ENCODE peak calls at places on chromosomes 16 and 17, in six cellular contexts. A is PC-9, J is pancreas, Q is transverse colon, N is cardiac muscle cell, M is right lobe of liver. P is an unnamed sample.

GRCh38 chr17:42041619-42042018 is 8.8 kb downstream of the C17orf113 start:
- DNase-seq in J (no peak), Q (no peak), N (no peak), M (no peak), A (no peak), P (no peak)

GRCh38 chr16:86408685-86409084 is 101.6 kb upstream of the FOXF1 start:
- DNase-seq in A (no peak), M (no peak), Q (no peak), J (no peak), N (no peak), P (no peak)

GRCh38 chr17:28547096-28547622 is 5.3 kb downstream of the UNC119 start:
- DNase-seq in Q (no peak), J (no peak), M (no peak), A (no peak), N (no peak), P (peak)

GRCh38 chr16:78641463-78641862 is 542.0 kb downstream of the WWOX start:
- DNase-seq in A (no peak), J (no peak), Q (no peak), M (no peak), N (no peak), P (no peak)

GRCh38 chr17:70581459-70581858 is 412.1 kb downstream of the KCNJ2 start:
- DNase-seq in M (no peak), Q (no peak), A (no peak), N (no peak), J (no peak), P (no peak)

GRCh38 chr16:89155184-89155679 is 16.3 kb upstream of the CDH15 start:
- DNase-seq in J (no peak), A (no peak), M (no peak), N (peak), Q (peak), P (no peak)

GRCh38 chr16:89970011-89970410 is 21.5 kb downstream of the DEF8 start:
- DNase-seq in M (no peak), J (no peak), A (no peak), N (no peak), Q (no peak), P (no peak)

GRCh38 chr16:23060458-23061320 is 88.6 kb downstream of the USP31 start:
- DNase-seq in A (peak), M (peak), N (peak), J (peak), Q (peak), P (peak)

GRCh38 chr17:9670596-9670995 is 25.3 kb downstream of the USP43 start:
- DNase-seq in Q (no peak), N (no peak), M (no peak), J (no peak), A (no peak), P (no peak)

GRCh38 chr16:82031116-82032084 is 3.7 kb upstream of the HSD17B2 start:
- DNase-seq in A (no peak), M (peak), J (no peak), Q (no peak), N (peak), P (no peak)

GRCh38 chr17:42409467-42410351 is 13.3 kb downstream of the CAVIN1 start:
- DNase-seq in J (no peak), M (no peak), A (peak), Q (peak), N (peak), P (no peak)

GRCh38 chr17:75970011-75970523 is 8.9 kb downstream of the ACOX1 start:
- DNase-seq in J (no peak), Q (no peak), M (no peak), A (peak), N (peak), P (no peak)

GRCh38 chr17:3594056-3594810 is 15.0 kb downstream of the TRPV1 start:
- DNase-seq in N (peak), J (no peak), M (no peak), Q (no peak), A (no peak), P (no peak)

GRCh38 chr17:17836818-17837379 is at the start of gene SREBF1:
- DNase-seq in J (peak), A (peak), M (peak), Q (peak), N (peak), P (peak)

GRCh38 chr17:82274134-82275020 is 877 bp upstream of the CSNK1D start:
- DNase-seq in Q (no peak), M (no peak), N (no peak), A (no peak), J (no peak), P (no peak)

GRCh38 chr17:37643829-37644228 is 583 bp upstream of the DDX52 start:
- DNase-seq in M (no peak), A (no peak), N (peak), J (peak), Q (no peak), P (no peak)

GRCh38 chr17:27408891-27409290 is 47.4 kb upstream of the KSR1 start:
- DNase-seq in N (peak), J (no peak), Q (no peak), A (no peak), M (no peak), P (no peak)

GRCh38 chr17:66255112-66255511 is 25.9 kb upstream of the APOH start:
- DNase-seq in M (no peak), N (peak), A (peak), Q (no peak), J (no peak), P (no peak)

GRCh38 chr17:14901376-14901775 is 363.8 kb downstream of the PMP22 start:
- DNase-seq in J (no peak), N (no peak), A (no peak), Q (no peak), M (no peak), P (no peak)

GRCh38 chr17:8057691-8058114 is 18.8 kb downstream of the ALOX15B start:
- DNase-seq in A (peak), N (peak), M (no peak), Q (no peak), J (peak), P (no peak)

DNA sequence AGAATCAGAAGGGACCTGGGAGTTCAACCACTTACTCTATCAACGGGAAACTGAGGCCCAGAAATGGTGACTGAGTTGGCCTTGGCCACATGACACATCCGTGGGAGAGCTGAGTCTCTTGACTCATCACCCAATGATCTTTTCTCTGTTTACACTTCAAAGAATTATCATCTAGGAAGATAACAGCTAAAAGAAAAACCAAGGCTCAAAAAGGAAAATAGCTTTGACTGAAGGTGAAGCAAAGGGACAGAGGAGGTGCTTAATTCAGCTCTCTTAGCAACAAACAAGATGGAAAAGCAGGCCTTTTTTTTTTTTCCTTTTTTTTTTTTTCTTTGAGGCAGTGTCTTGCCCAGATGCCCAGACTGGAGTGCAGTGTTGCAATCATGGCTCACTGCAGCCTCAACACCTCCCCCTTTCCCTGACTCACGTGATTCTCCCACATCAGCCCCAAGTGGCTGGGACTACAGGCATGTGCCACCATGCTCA is 16.7 kb downstream of the ERCC4 start:
- DNase-seq in A (peak), Q (no peak), J (peak), M (peak), N (peak), P (no peak)
- H3K4me3 ChIP-seq in A (no peak), Q (no peak), J (no peak), M (no peak), N (no peak), P (no peak)

GRCh38 chr17:45784293-45784582 is at the start of gene CRHR1:
- DNase-seq in A (no peak), N (no peak), M (no peak), J (no peak), Q (no peak), P (no peak)

GRCh38 chr17:45783593-45784292 is 377 bp upstream of the CRHR1 start:
- DNase-seq in N (peak), J (peak), Q (no peak), A (no peak), M (no peak), P (no peak)

GRCh38 chr17:45780921-45781320 is 3.2 kb upstream of the CRHR1 start:
- DNase-seq in Q (no peak), A (no peak), N (no peak), M (no peak), J (no peak), P (no peak)

GRCh38 chr17:45784583-45785372 is 658 bp downstream of the CRHR1 start:
- DNase-seq in Q (no peak), J (peak), A (no peak), M (no peak), N (peak), P (no peak)

DNA sequence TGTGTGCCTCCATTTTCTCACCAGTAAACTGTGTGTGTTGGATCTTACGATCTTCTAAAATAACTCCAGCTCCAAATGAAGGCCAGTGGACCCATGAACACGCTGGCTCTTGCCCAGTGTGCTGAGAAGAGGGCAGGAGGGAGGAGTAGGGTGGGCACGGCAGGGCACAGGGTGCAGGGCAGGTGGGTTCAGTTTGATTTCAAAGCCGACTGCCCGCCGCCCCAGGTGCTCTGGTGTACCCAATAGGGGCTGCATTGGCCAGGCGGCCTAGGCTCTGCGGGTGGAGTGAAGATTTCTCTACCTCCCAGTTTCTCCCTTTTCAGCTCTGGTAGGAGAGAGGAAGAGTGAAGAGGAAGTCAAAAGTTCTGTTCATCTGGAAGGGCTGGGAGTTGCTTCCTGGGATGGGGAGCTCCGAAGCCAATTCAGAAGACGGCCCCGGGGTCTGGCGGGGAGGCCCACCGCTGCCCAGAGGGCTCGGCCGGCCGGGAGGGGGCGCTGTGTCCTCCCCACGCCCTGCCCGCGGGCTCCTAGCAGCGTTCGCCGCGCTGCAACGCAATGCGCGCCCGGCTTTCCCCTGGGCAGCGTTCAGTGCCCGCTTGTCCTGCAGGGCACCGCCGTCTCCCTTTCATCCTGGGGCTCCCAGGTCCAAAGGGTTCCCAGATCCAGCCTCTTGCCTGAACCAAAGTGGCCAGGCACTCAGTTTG is 1.1 kb upstream of the CRHR1 start:
- DNase-seq in M (no peak), A (no peak), J (no peak), Q (no peak), N (peak), P (no peak)
- H3K4me3 ChIP-seq in M (no peak), A (no peak), J (no peak), Q (peak), N (peak), P (no peak)

DNA sequence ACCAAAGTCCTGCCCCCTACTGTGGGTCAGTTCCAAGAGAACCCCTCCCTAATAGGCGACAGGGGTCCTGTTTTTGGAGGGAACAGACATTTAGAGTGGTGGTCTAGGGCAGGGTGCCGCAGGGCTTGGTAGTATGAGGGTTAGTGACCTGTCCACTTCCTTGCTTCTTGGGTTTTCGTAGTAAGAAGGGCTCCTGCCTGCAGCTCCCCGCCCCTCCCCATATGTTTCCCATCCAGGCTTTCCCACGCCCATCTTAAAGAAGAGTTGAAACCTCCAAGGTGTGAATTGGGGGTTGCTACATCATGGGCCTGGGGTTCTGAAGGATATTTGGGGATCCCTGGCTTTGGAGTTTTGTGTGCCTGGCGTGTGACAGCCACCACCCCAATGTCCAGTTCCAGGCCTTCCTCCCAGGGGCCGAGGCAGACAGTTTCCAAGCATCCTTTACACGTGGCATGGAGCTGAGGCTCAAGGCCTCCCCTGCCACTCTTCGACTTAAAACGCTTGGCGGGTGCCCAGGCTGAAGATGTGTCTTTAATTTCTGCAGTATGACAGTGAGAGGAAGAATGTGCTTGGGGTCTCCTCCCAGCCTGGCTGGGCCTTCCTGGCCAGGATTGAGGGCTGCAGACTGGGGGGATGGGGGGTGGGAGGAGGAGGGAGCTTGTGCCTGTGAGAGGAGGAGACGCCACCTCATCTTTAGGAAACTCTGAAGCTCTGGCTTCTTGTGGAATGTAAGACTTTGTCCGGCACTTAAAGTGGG is 2.3 kb upstream of the COL1A1 start:
- DNase-seq in A (no peak), Q (peak), M (no peak), J (no peak), N (peak), P (no peak)
- H3K4me3 ChIP-seq in A (no peak), Q (no peak), M (no peak), J (no peak), N (no peak), P (no peak)

DNA sequence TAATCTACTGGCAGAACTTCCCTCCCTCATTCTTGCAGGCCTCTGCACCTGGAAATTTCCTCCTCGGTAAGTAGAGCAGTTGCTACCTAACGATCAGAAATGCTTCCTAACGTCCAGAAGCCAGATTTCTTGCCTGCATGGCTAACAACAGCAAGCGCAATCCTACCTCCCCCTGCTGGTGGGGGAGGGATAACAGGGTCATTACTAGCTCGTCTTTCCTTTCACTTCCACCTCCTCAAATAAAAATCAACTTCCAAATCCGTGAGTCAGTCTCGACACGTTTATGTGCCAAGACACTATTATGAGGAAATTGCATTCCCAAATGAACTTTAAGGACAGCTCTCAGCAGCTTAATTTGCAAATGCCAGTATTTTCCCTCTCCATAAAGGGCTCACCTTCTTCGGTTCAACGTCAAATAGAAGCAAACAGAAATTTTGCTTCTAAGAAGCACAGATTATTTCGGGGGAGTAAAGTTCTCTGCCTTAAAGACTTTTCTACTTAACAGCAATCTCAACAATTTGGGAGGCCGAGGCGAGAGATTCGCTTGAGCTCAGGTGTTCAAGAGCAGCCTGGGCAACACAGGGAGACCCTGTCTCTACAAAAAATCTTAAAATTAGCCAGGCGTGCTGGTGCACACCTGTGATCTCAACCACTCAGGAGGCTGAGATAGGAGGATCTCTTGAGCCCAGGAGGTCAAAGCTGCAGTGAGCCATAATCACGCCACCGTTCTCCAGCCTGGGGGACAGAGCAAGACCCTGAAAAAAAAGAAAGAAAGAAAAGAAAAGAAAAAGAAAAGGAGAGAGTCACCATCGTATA is 188.6 kb upstream of the PSMD7 start:
- DNase-seq in M (peak), J (peak), Q (peak), N (peak), A (peak), P (no peak)
- H3K4me3 ChIP-seq in M (no peak), J (peak), Q (peak), N (no peak), A (no peak), P (no peak)

GRCh38 chr16:3659200-3659599 is 4.7 kb downstream of the DNASE1 start:
- DNase-seq in Q (no peak), J (no peak), M (no peak), N (peak), A (no peak), P (no peak)
- H3K4me3 ChIP-seq in Q (no peak), J (no peak), M (no peak), N (no peak), A (no peak), P (no peak)

GRCh38 chr16:57048095-57048494 is 44.3 kb upstream of the CPNE2 start:
- DNase-seq in N (no peak), M (no peak), J (no peak), A (no peak), Q (no peak), P (no peak)

GRCh38 chr16:57044931-57045693 is 47.3 kb upstream of the CPNE2 start:
- DNase-seq in A (no peak), Q (no peak), M (no peak), J (no peak), N (no peak), P (no peak)

GRCh38 chr16:57043248-57043647 is 49.1 kb upstream of the CPNE2 start:
- DNase-seq in J (no peak), M (no peak), N (no peak), A (no peak), Q (no peak), P (no peak)

GRCh38 chr16:57042157-57043111 is 49.9 kb upstream of the CPNE2 start:
- DNase-seq in M (no peak), N (no peak), Q (peak), A (no peak), J (no peak), P (no peak)

DNA sequence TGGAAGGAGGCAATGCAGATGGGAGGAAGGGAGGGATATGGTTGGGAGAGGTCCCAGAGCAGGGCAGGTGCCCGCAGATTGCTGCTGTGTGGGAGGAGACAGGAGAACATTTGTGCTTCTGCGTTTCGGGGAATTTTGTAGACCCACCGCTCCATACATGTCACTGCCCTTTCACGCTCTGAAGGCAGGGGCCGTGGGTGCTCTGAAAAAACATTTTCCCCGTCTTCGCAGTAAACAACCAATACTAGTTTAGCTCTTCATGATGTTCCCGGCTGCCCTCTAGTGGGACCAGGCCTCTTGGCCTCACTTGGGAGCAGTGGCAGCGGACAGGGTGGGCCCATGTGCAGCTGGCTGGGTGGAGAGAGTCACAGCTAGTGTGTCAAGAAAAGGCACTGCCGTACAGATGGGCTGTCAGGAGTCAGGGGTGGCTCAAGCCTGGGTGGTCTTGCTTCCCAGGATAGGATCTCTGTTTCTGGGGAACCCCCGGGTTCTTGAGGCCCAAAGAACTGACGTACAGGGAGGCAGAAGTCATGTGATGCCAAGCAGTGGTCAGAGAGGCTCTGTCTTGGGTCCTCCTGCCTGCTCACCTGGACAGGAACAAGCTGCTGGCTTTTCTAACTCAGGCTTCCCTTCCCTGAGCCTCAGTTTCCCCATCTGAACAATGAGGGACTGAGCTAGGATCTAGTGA is 46.5 kb upstream of the CPNE2 start:
- DNase-seq in A (no peak), J (peak), M (no peak), Q (peak), N (peak), P (peak)
- H3K4me3 ChIP-seq in A (no peak), J (no peak), M (no peak), Q (no peak), N (no peak), P (no peak)

GRCh38 chr17:74780443-74781238 is 4.5 kb upstream of the NAT9 start:
- DNase-seq in A (peak), J (no peak), N (no peak), M (no peak), Q (no peak), P (no peak)

GRCh38 chr17:74777884-74778490 is 1.8 kb upstream of the NAT9 start:
- DNase-seq in A (no peak), J (no peak), N (peak), M (no peak), Q (no peak), P (no peak)

GRCh38 chr17:74778960-74779359 is 2.8 kb upstream of the NAT9 start:
- DNase-seq in N (peak), A (peak), Q (no peak), M (no peak), J (no peak), P (no peak)

GRCh38 chr17:74782571-74782970 is 6.4 kb upstream of the NAT9 start:
- DNase-seq in N (no peak), A (no peak), J (no peak), M (no peak), Q (no peak), P (no peak)

GRCh38 chr17:74779948-74780400 is 3.8 kb upstream of the NAT9 start:
- DNase-seq in J (no peak), M (no peak), Q (peak), A (no peak), N (no peak), P (no peak)
- H3K4me3 ChIP-seq in J (no peak), M (no peak), Q (no peak), A (no peak), N (no peak), P (no peak)